ENCODE peak calls at places on chromosomes 13 and 19, in eight cellular contexts. M is ecto neural progenitor cell; E is ovary; W is NCI-H1105 treated with DMSO at 0.1 percent for 48 hours; J is MCF 10A; I is activated naive CD4-positive, alpha-beta T cell treated with anti-CD3 and anti-CD28 coated beads for 36 hours; O is stimulated activated naive CD4-positive, alpha-beta T cell; N is activated CD8-positive, alpha-beta T cell treated with anti-CD3 and anti-CD28 coated beads, Interleukin-2, amount 10 ng/mL, durations not matched to agents 7 days and 5 days. G is an unnamed sample.

GRCh38 chr19:44689290-44690130 is 9.4 kb upstream of the CEACAM16 start:
- DNase-seq in O (peak; percentile 72), J (peak; percentile 61), I (peak; percentile 86), W (peak; percentile 36), M (peak; percentile 86), E (peak; percentile 78), N (peak; percentile 85), G (peak; percentile 80)

GRCh38 chr19:53549354-53549753 is 11.4 kb downstream of the ZNF331 start:
- DNase-seq in N (no peak), E (no peak), W (no peak), M (no peak), O (no peak), I (no peak), J (peak; percentile 60), G (no peak)

GRCh38 chr19:32720936-32721250 is 1.3 kb downstream of the TDRD12 start:
- DNase-seq in E (no peak), M (no peak), N (no peak), W (no peak), J (no peak), O (no peak), I (no peak), G (no peak)

GRCh38 chr19:677601-678380 is 1.6 kb downstream of the FSTL3 start:
- DNase-seq in J (peak; percentile 74), N (no peak), E (no peak), I (no peak), W (peak; percentile 6), M (peak; percentile 47), O (no peak), G (no peak)

GRCh38 chr13:23175920-23176319 is 4.9 kb upstream of the SGCG start:
- DNase-seq in O (no peak), W (peak; percentile 10), I (no peak), E (no peak), J (no peak), M (no peak), N (no peak), G (no peak)

GRCh38 chr13:52128714-52129700 is at the start of gene NEK5:
- DNase-seq in N (peak; percentile 60), O (peak; percentile 55), J (peak; percentile 56), W (peak; percentile 32), E (peak; percentile 47), I (peak; percentile 68), M (peak; percentile 93), G (peak; percentile 45)

GRCh38 chr13:68368922-68369321 is 1138.8 kb upstream of the PCDH9 start:
- DNase-seq in W (no peak), I (no peak), M (no peak), J (no peak), E (no peak), N (no peak), O (no peak), G (no peak)

GRCh38 chr19:13839193-13839937 is 37.6 kb upstream of the NANOS3 start:
- DNase-seq in W (no peak), N (peak; percentile 90), J (peak; percentile 94), O (peak; percentile 67), I (peak; percentile 95), E (peak; percentile 76), M (peak; percentile 58), G (peak; percentile 77)

GRCh38 chr19:58569943-58570670 is 3.0 kb downstream of the MZF1 start:
- DNase-seq in E (peak; percentile 27), O (no peak), N (peak; percentile 19), M (no peak), W (no peak), J (no peak), I (peak; percentile 2), G (no peak)

GRCh38 chr13:104461049-104461448 is 1394.8 kb upstream of the SLC10A2 start:
- DNase-seq in W (no peak), N (no peak), I (no peak), O (no peak), J (no peak), E (no peak), M (no peak), G (no peak)

GRCh38 chr13:111051041-111051440 is 64.1 kb upstream of the ARHGEF7 start:
- DNase-seq in O (no peak), N (no peak), J (no peak), I (no peak), W (no peak), E (no peak), M (no peak), G (no peak)

GRCh38 chr19:45471116-45471865 is 3.5 kb downstream of the FOSB start:
- DNase-seq in N (no peak), M (no peak), I (no peak), E (peak; percentile 60), O (no peak), J (no peak), W (no peak), G (no peak)

GRCh38 chr13:48749144-48749543 is 95.4 kb downstream of the CYSLTR2 start:
- DNase-seq in O (no peak), M (no peak), J (peak; percentile 17), E (no peak), N (no peak), W (no peak), I (no peak), G (no peak)

GRCh38 chr19:16062789-16063188 is 13.5 kb upstream of the TPM4 start:
- DNase-seq in J (peak; percentile 57), W (no peak), O (peak; percentile 65), M (no peak), N (peak; percentile 75), I (peak; percentile 84), E (no peak), G (peak; percentile 71)

GRCh38 chr13:50208826-50209335 is 193.6 kb downstream of the KCNRG start:
- DNase-seq in O (no peak), N (no peak), W (no peak), I (peak; percentile 37), E (no peak), M (peak; percentile 71), J (peak; percentile 57), G (no peak)

GRCh38 chr13:98664924-98665637 is 87.4 kb downstream of the SLC15A1 start:
- DNase-seq in N (no peak), I (no peak), M (no peak), O (no peak), E (no peak), J (no peak), W (no peak), G (no peak)

GRCh38 chr19:14375055-14375581 is 6.1 kb upstream of the ADGRE5 start:
- DNase-seq in N (peak; percentile 94), O (peak; percentile 90), M (no peak), J (no peak), E (no peak), I (peak; percentile 83), W (no peak), G (peak; percentile 70)

GRCh38 chr13:37736040-37736439 is 133.5 kb downstream of the TRPC4 start:
- DNase-seq in J (no peak), M (peak; percentile 50), O (no peak), W (no peak), N (no peak), E (no peak), I (no peak), G (no peak)

GRCh38 chr13:94138831-94139230 is 340.7 kb downstream of the DCT start:
- DNase-seq in W (no peak), E (no peak), O (no peak), M (no peak), I (no peak), J (no peak), N (no peak), G (no peak)

GRCh38 chr19:14381689-14382474 is 638 bp downstream of the ADGRE5 start:
- DNase-seq in M (no peak), J (peak; percentile 57), I (peak; percentile 93), O (peak; percentile 87), E (peak; percentile 44), N (peak; percentile 92), W (no peak), G (peak; percentile 68)

GRCh38 chr19:11115895-11116446 is 26.7 kb downstream of the LDLR start:
- DNase-seq in O (no peak), J (no peak), N (no peak), I (no peak), W (no peak), M (no peak), E (no peak), G (no peak)

GRCh38 chr13:100674363-100674847 is at the start of gene TMTC4:
- DNase-seq in J (no peak), O (no peak), N (no peak), I (no peak), M (no peak), W (no peak), E (no peak), G (no peak)

GRCh38 chr19:49585023-49585422 is 3.9 kb downstream of the PRRG2 start:
- DNase-seq in J (no peak), M (peak; percentile 72), N (no peak), O (no peak), E (no peak), I (no peak), W (peak; percentile 35), G (no peak)

GRCh38 chr19:35718345-35719041 is 690 bp downstream of the KMT2B start:
- DNase-seq in W (no peak), N (peak; percentile 65), E (peak; percentile 49), O (peak; percentile 45), I (peak; percentile 58), J (peak; percentile 24), M (peak; percentile 70), G (no peak)

GRCh38 chr19:2527716-2528115 is 51.8 kb downstream of the GADD45B start:
- DNase-seq in O (no peak), E (no peak), J (no peak), N (no peak), W (no peak), M (no peak), I (no peak), G (no peak)

GRCh38 chr13:37640499-37640898 is 41.9 kb upstream of the POSTN start:
- DNase-seq in M (no peak), E (no peak), J (peak; percentile 53), N (no peak), O (no peak), I (no peak), W (peak; percentile 30), G (no peak)

GRCh38 chr13:106683179-106683578 is 115.2 kb upstream of the ARGLU1 start:
- DNase-seq in N (no peak), E (no peak), I (no peak), J (no peak), O (no peak), M (no peak), W (no peak), G (no peak)

GRCh38 chr13:23460309-23460708 is 26.8 kb upstream of the SACS start:
- DNase-seq in M (no peak), J (no peak), E (no peak), I (no peak), O (no peak), W (no peak), N (no peak), G (no peak)

GRCh38 chr19:31154021-31154420 is 195.2 kb downstream of the TSHZ3 start:
- DNase-seq in M (no peak), J (peak; percentile 15), E (no peak), W (no peak), N (no peak), I (no peak), O (no peak), G (no peak)

GRCh38 chr13:82898625-82899024 is 983.6 kb downstream of the SLITRK1 start:
- DNase-seq in O (no peak), W (no peak), N (no peak), I (no peak), J (no peak), M (no peak), E (no peak), G (no peak)

GRCh38 chr13:106151056-106151699 is 384.3 kb downstream of the EFNB2 start:
- DNase-seq in E (no peak), N (no peak), O (no peak), M (no peak), J (peak; percentile 97), I (no peak), W (no peak), G (no peak)

GRCh38 chr19:10726268-10726667 is 8.4 kb downstream of the DNM2 start:
- DNase-seq in I (no peak), J (no peak), N (no peak), W (no peak), O (no peak), E (no peak), M (no peak), G (no peak)

GRCh38 chr19:40466219-40467006 is at the start of gene SPTBN4:
- DNase-seq in I (peak; percentile 84), J (no peak), E (peak; percentile 48), N (peak; percentile 68), O (peak; percentile 86), M (peak; percentile 56), W (peak; percentile 17), G (peak; percentile 58)

GRCh38 chr19:45630463-45630862 is 8.7 kb downstream of the EML2 start:
- DNase-seq in N (no peak), E (no peak), J (peak; percentile 95), W (no peak), O (no peak), I (peak; percentile 86), M (no peak), G (no peak)

G was measured in T-helper 9 cell.